ENCODE peak calls at places on chromosomes 13 and 19, in five cellular contexts. D, M, B, K and I are unnamed samples.

GRCh38 chr13:107351305-107351704 is 783.4 kb upstream of the ARGLU1 start:
- DNase-seq in B (peak), K (no peak), D (no peak), M (no peak), I (no peak)

GRCh38 chr19:13366529-13367143 is 139.6 kb downstream of the CACNA1A start:
- DNase-seq in K (peak), M (no peak), B (peak), D (no peak), I (no peak)

GRCh38 chr13:23637813-23638212 is 67.6 kb downstream of the TNFRSF19 start:
- DNase-seq in B (no peak), M (no peak), K (no peak), D (no peak), I (no peak)

GRCh38 chr13:48892311-48892710 is 83.4 kb upstream of the FNDC3A start:
- DNase-seq in D (no peak), B (peak), M (no peak), K (no peak), I (no peak)

GRCh38 chr13:99269627-99270252 is 11.6 kb upstream of the GPR18 start:
- DNase-seq in B (peak), K (no peak), M (peak), D (no peak), I (no peak)

GRCh38 chr19:38917921-38918491 is 6.0 kb upstream of the CCER2 start:
- DNase-seq in D (no peak), K (no peak), B (no peak), M (no peak), I (no peak)

GRCh38 chr19:10113592-10113963 is 2.1 kb downstream of the P2RY11 start:
- DNase-seq in M (no peak), D (no peak), B (no peak), K (no peak), I (no peak)

GRCh38 chr13:21522847-21523246 is 63.7 kb upstream of the ZDHHC20 start:
- DNase-seq in D (no peak), M (no peak), B (no peak), K (no peak), I (no peak)

GRCh38 chr13:40381935-40382764 is 284.3 kb downstream of the FOXO1 start:
- DNase-seq in K (no peak), B (no peak), D (no peak), M (no peak), I (no peak)

GRCh38 chr13:98291658-98292057 is 114.6 kb upstream of the RNF113B start:
- DNase-seq in M (peak), B (no peak), K (no peak), D (no peak), I (no peak)

GRCh38 chr13:75713852-75714251 is 77.7 kb downstream of the LMO7 start:
- DNase-seq in K (no peak), B (no peak), D (no peak), M (no peak), I (no peak)

GRCh38 chr13:51916419-51916818 is 54.6 kb downstream of the CCDC70 start:
- DNase-seq in B (no peak), D (no peak), M (no peak), K (no peak), I (no peak)

GRCh38 chr19:13842294-13843103 is 34.4 kb upstream of the NANOS3 start:
- DNase-seq in M (peak), D (peak), B (peak), K (no peak), I (peak)

GRCh38 chr19:2805991-2806649 is 13.5 kb upstream of the ZNF554 start:
- DNase-seq in M (no peak), B (no peak), D (no peak), K (no peak), I (no peak)

GRCh38 chr13:89279374-89279773 is 1608.2 kb downstream of the SLITRK5 start:
- DNase-seq in M (no peak), K (no peak), B (no peak), D (no peak), I (no peak)

GRCh38 chr19:56071151-56071550 is 49.9 kb downstream of the ZNF787 start:
- DNase-seq in M (no peak), D (no peak), K (no peak), B (no peak), I (no peak)

GRCh38 chr19:11577451-11578341 is at the start of gene ACP5:
- DNase-seq in B (no peak), M (no peak), D (no peak), K (no peak), I (no peak)

GRCh38 chr19:53962887-53963435 is at the start of gene CACNG8:
- DNase-seq in B (no peak), M (no peak), D (no peak), K (no peak), I (no peak)

GRCh38 chr19:40006273-40006691 is 9.4 kb downstream of the ZNF546 start:
- DNase-seq in K (no peak), B (peak), D (no peak), M (no peak), I (no peak)

GRCh38 chr19:35882074-35882832 is 13.9 kb downstream of the APLP1 start:
- DNase-seq in D (no peak), M (peak), B (peak), K (no peak), I (no peak)

GRCh38 chr13:26619321-26619720 is 61.8 kb downstream of the WASF3 start:
- DNase-seq in M (no peak), K (no peak), D (no peak), B (peak), I (no peak)

DNA sequence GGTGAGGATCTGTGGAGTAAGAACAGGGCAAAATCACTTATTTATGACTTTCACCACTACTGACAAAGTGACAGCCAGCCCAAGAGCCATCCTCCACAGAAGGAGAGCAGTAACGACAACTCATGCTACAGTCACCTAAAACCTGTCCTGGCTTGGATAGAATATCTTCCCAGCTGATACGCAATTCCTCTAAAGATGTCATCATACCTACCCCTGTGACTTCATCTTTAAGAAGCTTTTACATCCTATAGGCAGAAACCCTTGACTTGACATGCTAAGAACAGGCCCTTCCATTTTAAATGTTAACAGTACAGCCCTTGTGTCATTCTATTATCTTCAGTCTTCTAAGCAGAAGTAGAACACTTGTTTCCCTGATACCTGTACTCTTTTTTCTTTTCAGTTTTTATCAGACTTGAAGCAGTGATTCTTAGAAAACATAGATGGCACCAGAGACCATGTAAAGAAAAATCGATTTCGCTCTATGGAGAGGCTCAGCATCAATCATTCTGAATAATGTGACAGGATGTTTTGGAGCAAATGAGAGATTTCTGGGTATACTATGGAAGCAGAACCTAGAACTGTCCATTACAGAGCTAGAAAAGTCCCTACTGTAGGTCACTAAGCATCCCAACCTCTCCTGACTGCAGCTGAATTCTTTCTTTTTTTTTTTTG is 20.1 kb downstream of the STOML3 start:
- DNase-seq in B (no peak), K (no peak), M (no peak), D (no peak), I (no peak)
- H3K27ac ChIP-seq in B (no peak), K (no peak), M (no peak), D (no peak), I (no peak)

GRCh38 chr13:110647365-110647737 is 32.0 kb downstream of the NAXD start:
- DNase-seq in D (no peak), B (no peak), K (no peak), M (no peak), I (no peak)

GRCh38 chr13:110649551-110649950 is 34.2 kb downstream of the NAXD start:
- DNase-seq in B (no peak), M (no peak), K (no peak), D (no peak), I (no peak)

GRCh38 chr13:110646442-110647364 is 31.4 kb downstream of the NAXD start:
- DNase-seq in M (no peak), K (no peak), B (no peak), D (no peak), I (no peak)

GRCh38 chr13:110648848-110649421 is 33.6 kb downstream of the NAXD start:
- DNase-seq in K (no peak), M (no peak), D (no peak), B (no peak), I (no peak)

GRCh38 chr13:110648155-110648819 is 32.9 kb downstream of the NAXD start:
- DNase-seq in B (no peak), D (no peak), K (no peak), M (no peak), I (no peak)
- H3K27ac ChIP-seq in B (no peak), D (no peak), K (no peak), M (no peak), I (no peak)

GRCh38 chr19:29677001-29677781 is 11.9 kb downstream of the PLEKHF1 start:
- DNase-seq in D (no peak), K (no peak), B (no peak), M (no peak), I (no peak)
- H3K27ac ChIP-seq in D (peak), K (no peak), B (no peak), M (no peak), I (peak)

GRCh38 chr13:113831061-113831460 is 32.8 kb downstream of the GAS6 start:
- DNase-seq in K (no peak), B (no peak), D (no peak), M (no peak), I (no peak)

GRCh38 chr13:113833111-113833830 is 30.6 kb downstream of the GAS6 start:
- DNase-seq in K (no peak), D (no peak), M (no peak), B (no peak), I (no peak)

GRCh38 chr13:113834496-113835200 is 29.2 kb downstream of the GAS6 start:
- DNase-seq in D (no peak), K (no peak), M (no peak), B (no peak), I (no peak)

GRCh38 chr13:113832204-113832603 is 31.7 kb downstream of the GAS6 start:
- DNase-seq in B (no peak), D (no peak), M (no peak), K (no peak), I (no peak)

GRCh38 chr13:113832631-113833030 is 31.2 kb downstream of the GAS6 start:
- DNase-seq in B (no peak), K (no peak), D (no peak), M (no peak), I (no peak)
- H3K27ac ChIP-seq in B (no peak), K (no peak), D (no peak), M (no peak), I (no peak)

GRCh38 chr19:16621165-16621800 is 6.7 kb downstream of the MED26 start:
- DNase-seq in M (no peak), K (no peak), D (no peak), B (no peak), I (no peak)
- H3K27ac ChIP-seq in M (no peak), K (no peak), D (no peak), B (no peak), I (no peak)

GRCh38 chr19:46988614-46989230 is 30.9 kb upstream of the NPAS1 start:
- DNase-seq in M (no peak), B (no peak), K (no peak), D (no peak), I (no peak)
- H3K27ac ChIP-seq in M (no peak), B (no peak), K (no peak), D (no peak), I (no peak)

GRCh38 chr19:42297034-42297433 is 4.9 kb upstream of the PRR19 start:
- DNase-seq in D (no peak), B (no peak), M (no peak), K (no peak), I (no peak)

GRCh38 chr19:42294471-42295137 is 7.3 kb upstream of the PRR19 start:
- DNase-seq in B (no peak), K (no peak), M (no peak), D (no peak), I (no peak)

GRCh38 chr19:42293966-42294365 is 8.0 kb upstream of the PRR19 start:
- DNase-seq in D (no peak), K (no peak), M (no peak), B (no peak), I (no peak)

GRCh38 chr19:42295831-42296525 is 6.0 kb upstream of the PRR19 start:
- DNase-seq in D (peak), K (no peak), B (peak), M (peak), I (no peak)

DNA sequence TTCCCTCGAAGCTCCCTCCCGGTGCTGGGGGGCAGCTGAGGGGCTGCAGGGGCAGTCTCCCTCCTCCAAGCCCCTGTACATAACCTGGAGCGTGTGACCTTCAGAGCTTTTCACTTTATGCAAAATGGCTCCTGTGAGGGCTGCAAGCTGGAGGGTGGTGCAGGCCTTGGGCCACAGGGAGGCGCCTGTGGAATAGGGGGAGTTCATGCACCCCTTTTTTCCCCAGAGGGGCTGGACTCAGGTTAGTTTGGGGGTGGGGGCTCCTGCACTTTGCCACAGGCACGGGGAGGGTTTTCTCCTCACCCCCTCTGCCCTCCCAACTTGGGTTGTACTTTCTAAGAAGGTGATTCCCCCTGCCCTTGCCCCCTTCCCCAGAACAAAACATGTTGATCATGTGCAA is 6.6 kb upstream of the PRR19 start:
- DNase-seq in M (no peak), B (no peak), K (no peak), D (no peak), I (no peak)
- H3K27ac ChIP-seq in M (no peak), B (no peak), K (no peak), D (no peak), I (no peak)

GRCh38 chr13:31377946-31378345 is 178.2 kb downstream of the B3GLCT start:
- DNase-seq in B (no peak), M (no peak), D (no peak), K (no peak), I (no peak)

GRCh38 chr13:31385534-31385933 is 185.8 kb downstream of the B3GLCT start:
- DNase-seq in B (no peak), K (no peak), D (no peak), M (no peak), I (no peak)

DNA sequence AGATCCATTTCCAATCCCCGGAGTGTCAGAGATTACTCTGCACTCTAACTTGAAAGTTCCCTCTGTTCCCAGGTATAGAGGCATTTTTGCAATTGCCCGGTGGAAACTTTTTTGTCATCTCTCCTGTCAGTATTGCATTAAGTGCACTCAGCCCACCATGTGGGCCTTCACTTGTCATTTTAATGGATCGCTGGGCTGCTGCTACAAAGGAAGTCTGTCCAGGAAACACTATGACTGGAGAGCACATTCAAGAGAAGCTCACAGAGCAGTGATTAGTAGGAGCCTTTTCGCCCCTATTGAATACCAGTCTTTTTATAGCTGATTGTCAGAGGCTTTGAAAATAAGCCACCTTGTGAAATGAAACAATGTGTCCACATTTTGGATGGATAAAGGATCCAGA is 181.0 kb downstream of the B3GLCT start:
- DNase-seq in D (no peak), B (no peak), M (no peak), K (no peak), I (no peak)
- H3K27ac ChIP-seq in D (no peak), B (no peak), M (no peak), K (no peak), I (no peak)